ENCODE peak calls at places on chromosomes 7 and 10, in nine cellular contexts. Z is LNCaP clone FGC, H is cerebellum, T is fibroblast of mammary gland, C is non-pigmented ciliary epithelial cell, F is Karpas-422, L is GM12892, U is Daoy, J is GM06990. K is an unnamed sample.

GRCh38 chr10:106987362-106987761 is 177.1 kb downstream of the SORCS1 start:
- DNase-seq in U (no peak), J (no peak), H (no peak), T (no peak), L (no peak), Z (no peak), C (no peak), F (no peak), K (no peak)

GRCh38 chr7:134992626-134993179 is 6.4 kb downstream of the AGBL3 start:
- DNase-seq in L (no peak), C (no peak), U (no peak), T (peak), F (no peak), Z (no peak), H (no peak), J (peak), K (peak)

GRCh38 chr7:50415844-50416243 is 34.3 kb downstream of the FIGNL1 start:
- DNase-seq in L (no peak), J (no peak), Z (no peak), F (no peak), H (no peak), U (no peak), T (no peak), C (no peak), K (no peak)

GRCh38 chr10:52566471-52567246 is 205.9 kb downstream of the MBL2 start:
- DNase-seq in T (peak), C (peak), H (no peak), F (peak), J (no peak), U (peak), Z (peak), L (no peak), K (no peak)

GRCh38 chr7:2474813-2475677 is 1.2 kb downstream of the GRIFIN start:
- DNase-seq in H (no peak), F (no peak), C (no peak), J (no peak), L (no peak), Z (no peak), T (no peak), U (no peak), K (no peak)

GRCh38 chr7:805261-805660 is 27.0 kb upstream of the SUN1 start:
- DNase-seq in U (no peak), F (no peak), J (no peak), C (no peak), Z (no peak), H (no peak), L (no peak), T (no peak), K (no peak)

GRCh38 chr10:112811741-112812551 is 138.1 kb upstream of the TCF7L2 start:
- DNase-seq in F (no peak), Z (peak), J (no peak), L (no peak), U (peak), C (peak), H (no peak), T (peak), K (no peak)

GRCh38 chr10:11824376-11824775 is 1.2 kb downstream of the PROSER2 start:
- DNase-seq in H (no peak), J (no peak), Z (no peak), U (no peak), L (no peak), C (no peak), T (peak), F (no peak), K (no peak)

GRCh38 chr10:82535457-82535856 is 660.5 kb downstream of the NRG3 start:
- DNase-seq in U (no peak), J (no peak), Z (no peak), C (no peak), F (no peak), T (no peak), H (no peak), L (no peak), K (no peak)

GRCh38 chr7:28149291-28150101 is 31.1 kb downstream of the JAZF1 start:
- DNase-seq in T (no peak), U (no peak), C (no peak), F (no peak), J (no peak), L (no peak), H (no peak), Z (no peak), K (peak)

GRCh38 chr10:77422491-77423338 is 214.9 kb downstream of the KCNMA1 start:
- DNase-seq in U (no peak), C (no peak), H (no peak), T (no peak), L (no peak), Z (no peak), J (no peak), F (no peak), K (no peak)

GRCh38 chr10:33565231-33565630 is 230.8 kb upstream of the NRP1 start:
- DNase-seq in Z (no peak), L (no peak), C (no peak), T (no peak), U (no peak), F (no peak), H (no peak), J (no peak), K (no peak)

GRCh38 chr10:130453721-130454542 is 317.7 kb downstream of the GLRX3 start:
- DNase-seq in T (no peak), Z (no peak), L (no peak), C (no peak), H (no peak), F (no peak), J (no peak), U (no peak), K (no peak)

GRCh38 chr7:77658928-77659327 is 37.3 kb upstream of the RSBN1L start:
- DNase-seq in F (no peak), L (no peak), J (no peak), H (no peak), Z (no peak), T (no peak), U (no peak), C (no peak), K (no peak)

GRCh38 chr10:32156031-32156495 is 99.8 kb upstream of the KIF5B start:
- DNase-seq in H (no peak), Z (peak), J (no peak), T (no peak), U (no peak), L (no peak), F (no peak), C (no peak), K (no peak)

GRCh38 chr7:44212581-44213184 is 11.9 kb downstream of the YKT6 start:
- DNase-seq in T (no peak), H (no peak), J (no peak), Z (peak), C (no peak), L (no peak), U (no peak), F (no peak), K (no peak)

GRCh38 chr7:157856873-157857577 is 520.2 kb downstream of the DNAJB6 start:
- DNase-seq in F (no peak), H (no peak), L (no peak), U (no peak), J (no peak), C (no peak), Z (no peak), T (no peak), K (no peak)

GRCh38 chr7:101986335-101986734 is 168.9 kb downstream of the CUX1 start:
- DNase-seq in H (no peak), U (no peak), J (no peak), T (no peak), Z (no peak), L (no peak), F (peak), C (no peak), K (no peak)

GRCh38 chr10:94066411-94066810 is 72.7 kb downstream of the PLCE1 start:
- DNase-seq in Z (no peak), C (no peak), F (no peak), J (no peak), L (no peak), U (peak), T (peak), H (no peak), K (no peak)

GRCh38 chr10:125238682-125239081 is 78.3 kb upstream of the CTBP2 start:
- DNase-seq in L (no peak), H (no peak), F (no peak), U (no peak), C (no peak), T (no peak), J (no peak), Z (no peak), K (no peak)

GRCh38 chr10:69703766-69704191 is 73.7 kb downstream of the FAM241B start:
- DNase-seq in J (no peak), H (no peak), Z (no peak), F (no peak), T (peak), C (peak), U (no peak), L (no peak), K (no peak)

GRCh38 chr10:106189254-106189653 is 975.3 kb downstream of the SORCS1 start:
- DNase-seq in T (peak), U (no peak), C (no peak), J (no peak), F (peak), L (no peak), Z (peak), H (no peak), K (no peak)

GRCh38 chr7:33108591-33108930 is 643 bp downstream of the RP9 start:
- DNase-seq in Z (no peak), T (no peak), L (no peak), F (peak), H (no peak), C (no peak), J (no peak), U (peak), K (no peak)

GRCh38 chr7:4824120-4824775 is 37.6 kb downstream of the PAPOLB start:
- DNase-seq in T (no peak), J (no peak), H (no peak), C (no peak), U (no peak), L (no peak), F (no peak), Z (no peak), K (no peak)

GRCh38 chr7:15199482-15199881 is 296.9 kb upstream of the DGKB start:
- DNase-seq in Z (no peak), C (no peak), H (no peak), T (peak), F (no peak), L (no peak), J (no peak), U (no peak), K (no peak)

GRCh38 chr10:77846718-77847311 is 79.7 kb downstream of the DLG5 start:
- DNase-seq in Z (no peak), H (peak), L (peak), U (peak), F (peak), T (peak), C (no peak), J (peak), K (peak)

GRCh38 chr7:40329601-40330153 is 194.9 kb downstream of the SUGCT start:
- DNase-seq in Z (peak), U (peak), H (peak), C (no peak), F (peak), T (peak), L (no peak), J (no peak), K (no peak)

GRCh38 chr10:122630526-122630925 is 69.1 kb downstream of the C10orf120 start:
- DNase-seq in U (no peak), F (no peak), H (no peak), C (no peak), Z (no peak), L (no peak), J (no peak), T (no peak), K (no peak)

GRCh38 chr10:122128357-122128756 is 139.4 kb downstream of the TACC2 start:
- DNase-seq in J (no peak), F (no peak), U (peak), Z (no peak), T (no peak), L (no peak), C (no peak), H (no peak), K (no peak)

GRCh38 chr10:100911472-100911871 is 1.3 kb upstream of the SLF2 start:
- DNase-seq in C (no peak), F (no peak), J (no peak), U (no peak), H (no peak), Z (no peak), T (no peak), L (no peak), K (no peak)

K was measured in stimulated activated naive B cell treated with anti-CD40 and anti-IgM and Interleukin-4, amounts not matched to agents 10 μg/mL and 1 μg/mL and 100 μg/mL, for 72 hours.